ENCODE peak calls at places on chromosomes 3 and 15, in four cellular contexts. V is stimulated activated CD8-positive, alpha-beta memory T cell treated with anti-CD3 and anti-CD28 coated beads, Interleukin-15, amount 100 ng/mL, for 24 hours; A is NCI-H1105; I is fibroblast of pulmonary artery. P is an unnamed sample.

GRCh38 chr3:192827208-192827607 is 90.4 kb downstream of the MB21D2 start:
- DNase-seq in I (no peak), A (no peak), V (no peak), P (no peak)

GRCh38 chr15:65460948-65461347 is 38.2 kb upstream of the IGDCC4 start:
- DNase-seq in A (no peak), V (no peak), I (no peak), P (peak; percentile 40)

GRCh38 chr3:94246136-94246535 is 183.3 kb downstream of the NSUN3 start:
- DNase-seq in A (peak; percentile 7), V (no peak), I (peak; percentile 10), P (no peak)

GRCh38 chr3:126349611-126350501 is 7.4 kb downstream of the KLF15 start:
- DNase-seq in V (no peak), I (no peak), A (no peak), P (no peak)

GRCh38 chr3:10758304-10759037 is 57.6 kb upstream of the SLC6A11 start:
- DNase-seq in I (peak; percentile 78), V (peak; percentile 27), A (no peak), P (peak; percentile 88)

GRCh38 chr3:190345027-190345821 is 23.0 kb upstream of the CLDN1 start:
- DNase-seq in I (peak; percentile 98), V (no peak), A (no peak), P (peak; percentile 96)

GRCh38 chr3:13598926-13599886 is 50.3 kb downstream of the FBLN2 start:
- DNase-seq in A (no peak), V (no peak), I (peak; percentile 38), P (no peak)

GRCh38 chr15:28974142-28974541 is 88.4 kb downstream of the APBA2 start:
- DNase-seq in V (no peak), I (no peak), A (no peak), P (no peak)

GRCh38 chr15:56918046-56918906 is at the start of gene TCF12:
- DNase-seq in I (peak; percentile 98), A (peak; percentile 82), V (peak; percentile 73), P (peak; percentile 98)

GRCh38 chr15:59501531-59502113 is 63.6 kb downstream of the FAM81A start:
- DNase-seq in I (peak; percentile 71), A (no peak), V (no peak), P (peak; percentile 74)

GRCh38 chr15:77964193-77964592 is 113.3 kb downstream of the TBC1D2B start:
- DNase-seq in V (no peak), I (no peak), A (no peak), P (no peak)

GRCh38 chr3:129614927-129615363 is 8.5 kb upstream of the PLXND1 start:
- DNase-seq in A (no peak), I (no peak), V (no peak), P (no peak)

GRCh38 chr15:69794643-69795461 is 302.9 kb downstream of the TLE3 start:
- DNase-seq in V (no peak), A (no peak), I (peak; percentile 50), P (peak; percentile 61)

GRCh38 chr15:99682455-99682854 is 50.8 kb downstream of the LYSMD4 start:
- DNase-seq in I (peak; percentile 93), A (no peak), V (no peak), P (peak; percentile 97)

GRCh38 chr3:102192575-102192974 is 242.2 kb upstream of the ZPLD1 start:
- DNase-seq in V (no peak), A (no peak), I (no peak), P (no peak)

GRCh38 chr3:108438542-108438941 is 71.9 kb downstream of the MYH15 start:
- DNase-seq in A (no peak), V (no peak), I (no peak), P (no peak)

GRCh38 chr3:8560608-8561007 is 59.0 kb downstream of the LMCD1 start:
- DNase-seq in V (no peak), A (no peak), I (peak; percentile 98), P (peak; percentile 100)

GRCh38 chr3:105722943-105723556 is 145.8 kb downstream of the CBLB start:
- DNase-seq in I (no peak), V (no peak), A (no peak), P (no peak)

GRCh38 chr3:127822836-127823589 is 698 bp upstream of the MGLL start:
- DNase-seq in A (no peak), V (no peak), I (no peak), P (no peak)

GRCh38 chr15:40743921-40744809 is 10.9 kb downstream of the RMDN3 start:
- DNase-seq in V (no peak), I (peak; percentile 80), A (no peak), P (peak; percentile 77)

GRCh38 chr15:67359431-67360082 is 105.0 kb downstream of the IQCH start:
- DNase-seq in V (no peak), A (no peak), I (no peak), P (no peak)

GRCh38 chr3:5239602-5240001 is 52.1 kb downstream of the EDEM1 start:
- DNase-seq in V (no peak), A (no peak), I (peak; percentile 35), P (no peak)

GRCh38 chr15:52112203-52112750 is 298 bp downstream of the BCL2L10 start:
- DNase-seq in I (no peak), A (no peak), V (no peak), P (no peak)

P was measured in choroid plexus epithelial cell.